ENCODE peak calls at places on chromosomes 1 and 21, in five cellular contexts. X is IMR-90, F is GM12878, U is SK-N-SH, A is K562. D is an unnamed sample.

GRCh38 chr1:55374801-55375616 is 159.8 kb upstream of the USP24 start:
- DNase-seq in X (no peak), F (no peak), U (no peak), A (no peak), D (no peak)

GRCh38 chr1:23742670-23743286 is 493 bp upstream of the ELOA start:
- DNase-seq in X (no peak), F (no peak), U (no peak), A (no peak), D (peak)

GRCh38 chr1:232250838-232251237 is 379.1 kb downstream of the SIPA1L2 start:
- DNase-seq in X (no peak), F (no peak), U (no peak), A (no peak), D (no peak)

GRCh38 chr1:201886103-201886885 is 2.4 kb upstream of the SHISA4 start:
- DNase-seq in X (no peak), F (no peak), U (no peak), A (no peak), D (no peak)

GRCh38 chr1:206442101-206442500 is 28.2 kb upstream of the IKBKE start:
- DNase-seq in X (peak), F (no peak), U (no peak), A (no peak), D (no peak)

GRCh38 chr1:65020774-65021173 is 54.4 kb upstream of the JAK1 start:
- DNase-seq in X (peak), F (no peak), U (no peak), A (no peak), D (peak)

GRCh38 chr1:235127774-235128452 is 724 bp downstream of the TOMM20 start:
- DNase-seq in X (no peak), F (no peak), U (no peak), A (no peak), D (no peak)

GRCh38 chr21:26845066-26845749 is at the start of gene ADAMTS1:
- DNase-seq in X (peak), F (no peak), U (peak), A (no peak), D (no peak)

GRCh38 chr1:237383825-237384612 is 342.0 kb downstream of the RYR2 start:
- DNase-seq in X (peak), F (no peak), U (no peak), A (no peak), D (no peak)

GRCh38 chr1:11579506-11579905 is 74.7 kb downstream of the FBXO2 start:
- DNase-seq in X (no peak), F (no peak), U (no peak), A (no peak), D (no peak)

GRCh38 chr1:11573293-11573692 is 80.9 kb downstream of the FBXO2 start:
- DNase-seq in X (no peak), F (no peak), U (no peak), A (no peak), D (no peak)

GRCh38 chr1:11571906-11572616 is 82.2 kb downstream of the FBXO2 start:
- DNase-seq in X (no peak), F (no peak), U (no peak), A (peak), D (no peak)

GRCh38 chr1:11576109-11576875 is 77.9 kb downstream of the FBXO2 start:
- DNase-seq in X (no peak), F (no peak), U (peak), A (no peak), D (no peak)

GRCh38 chr1:11575553-11575952 is 78.7 kb downstream of the FBXO2 start:
- DNase-seq in X (no peak), F (no peak), U (no peak), A (no peak), D (no peak)
- TF ChIP-seq RCOR1 in X (no peak), F (no peak), U (no peak), A (no peak), D (no peak)

GRCh38 chr21:31557421-31557955 is 102.0 kb upstream of the SOD1 start:
- DNase-seq in X (no peak), F (no peak), U (peak), A (no peak), D (no peak)
- TF ChIP-seq RCOR1 in X (no peak), F (no peak), U (no peak), A (no peak), D (no peak)

GRCh38 chr1:49435291-49435690 is 588.5 kb downstream of the AGBL4 start:
- DNase-seq in X (no peak), F (no peak), U (no peak), A (no peak), D (no peak)
- TF ChIP-seq RCOR1 in X (no peak), F (no peak), U (no peak), A (no peak), D (no peak)

GRCh38 chr1:15881961-15882360 is 34.5 kb downstream of the SPEN start:
- DNase-seq in X (no peak), F (no peak), U (no peak), A (no peak), D (no peak)

GRCh38 chr1:15870421-15870820 is 22.9 kb downstream of the SPEN start:
- DNase-seq in X (peak), F (no peak), U (no peak), A (no peak), D (no peak)

GRCh38 chr1:15876357-15876756 is 28.9 kb downstream of the SPEN start:
- DNase-seq in X (no peak), F (no peak), U (no peak), A (peak), D (peak)
- TF ChIP-seq RCOR1 in X (no peak), F (no peak), U (no peak), A (no peak), D (no peak)

GRCh38 chr1:198771562-198772153 is 132.8 kb downstream of the PTPRC start:
- DNase-seq in X (peak), F (peak), U (peak), A (peak), D (peak)
- TF ChIP-seq RCOR1 in X (no peak), F (no peak), U (no peak), A (no peak), D (no peak)

DNA sequence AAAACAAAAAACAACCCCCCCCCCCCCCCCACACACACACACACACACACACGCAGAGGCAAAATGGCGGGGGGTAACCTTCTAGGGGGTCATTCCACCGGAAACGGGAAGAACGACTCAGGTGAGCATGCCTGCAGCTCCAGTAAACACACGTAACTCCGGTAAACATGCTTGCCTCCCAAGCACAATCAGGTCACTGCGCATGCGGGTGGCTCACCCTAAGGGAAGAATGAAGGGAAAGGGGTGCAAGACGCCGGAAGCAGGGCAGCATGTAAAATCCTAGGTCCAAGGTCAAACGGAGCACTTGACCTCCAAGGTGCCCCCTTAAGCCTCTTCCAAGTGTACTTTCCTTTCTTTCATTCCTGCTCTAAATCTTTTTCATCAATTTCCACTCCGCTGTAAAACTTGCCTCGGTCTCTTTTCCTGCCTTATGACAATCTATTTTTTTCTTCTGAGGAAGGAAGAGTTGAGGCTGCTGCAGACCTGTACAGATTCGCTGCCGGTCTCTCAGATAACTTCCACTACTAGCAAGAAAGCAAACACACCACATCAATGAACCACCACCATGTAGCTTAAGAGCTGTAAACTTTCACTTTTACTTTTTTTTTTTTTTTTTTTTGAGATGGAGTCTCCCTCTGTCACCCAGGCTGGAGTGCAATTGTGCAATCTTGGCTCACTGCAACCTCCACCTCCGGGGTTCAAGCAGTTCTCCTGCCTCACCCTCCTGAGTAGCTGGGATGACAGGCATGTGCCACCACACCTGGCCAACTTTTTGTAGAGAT is 21.0 kb upstream of the CBR3 start:
- DNase-seq in X (no peak), F (no peak), U (no peak), A (no peak), D (peak)
- TF ChIP-seq RCOR1 in X (no peak), F (no peak), U (no peak), A (no peak), D (no peak)